ENCODE peak calls at places on chromosomes 6 and 20, in seven cellular contexts. Q, H, X, V, Z, F and J are unnamed samples.

GRCh38 chr6:169145991-169146501 is 107.6 kb downstream of the THBS2 start:
- DNase-seq in X (no peak), V (no peak), Z (no peak), F (peak; percentile 52), H (peak; percentile 59), Q (no peak), J (no peak)

GRCh38 chr20:49541733-49542513 is 26.0 kb downstream of the PTGIS start:
- DNase-seq in Z (no peak), V (peak; percentile 19), X (peak; percentile 68), Q (peak; percentile 40), F (peak; percentile 73), H (peak; percentile 76), J (peak; percentile 47)

GRCh38 chr6:379367-380181 is 12.0 kb upstream of the IRF4 start:
- DNase-seq in Z (no peak), V (no peak), X (no peak), H (no peak), Q (no peak), F (no peak), J (no peak)

GRCh38 chr6:9851541-9852380 is 563.1 kb downstream of the TFAP2A start:
- DNase-seq in Z (no peak), F (peak; percentile 40), H (no peak), V (no peak), X (no peak), Q (no peak), J (no peak)

GRCh38 chr20:46962452-46963195 is 68.0 kb downstream of the EYA2 start:
- DNase-seq in V (no peak), F (no peak), X (no peak), H (no peak), Q (no peak), Z (no peak), J (no peak)

GRCh38 chr6:70520575-70520974 is 46.2 kb upstream of the SDHAF4 start:
- DNase-seq in V (no peak), H (peak; percentile 30), Z (no peak), Q (no peak), X (no peak), F (no peak), J (no peak)

GRCh38 chr20:8608470-8608869 is 460.4 kb upstream of the PLCB4 start:
- DNase-seq in H (no peak), X (no peak), F (no peak), Z (no peak), V (no peak), Q (no peak), J (no peak)

GRCh38 chr6:34514593-34515472 is 41.3 kb downstream of the SPDEF start:
- DNase-seq in X (no peak), H (peak; percentile 48), Q (peak; percentile 35), F (no peak), Z (no peak), V (no peak), J (no peak)

GRCh38 chr6:154962751-154963150 is 32.4 kb upstream of the TIAM2 start:
- DNase-seq in H (peak; percentile 83), V (no peak), Q (peak; percentile 46), X (no peak), F (no peak), Z (no peak), J (no peak)

GRCh38 chr6:168370310-168370991 is 50.9 kb upstream of the DACT2 start:
- DNase-seq in X (peak; percentile 80), H (peak; percentile 33), Q (no peak), F (peak; percentile 72), Z (peak; percentile 10), V (peak; percentile 18), J (no peak)